ENCODE peak calls at places on chromosomes 12 and 14, in ten cellular contexts. One of them, this sample, is unnamed.

GRCh38 chr12:131816495-131816894 is 11.7 kb upstream of the MMP17 start:
- DNase-seq in HepG2: no peak
- DNase-seq in B cell: no peak
- DNase-seq in astrocyte of the spinal cord: no peak
- DNase-seq in cardiac fibroblast: no peak
- DNase-seq in K562: no peak
- DNase-seq in GM12865: no peak
- DNase-seq in heart left ventricle: no peak
- DNase-seq in CD8-positive, alpha-beta T cell: no peak
- DNase-seq in glutamatergic neuron: no peak
- DNase-seq in this sample: no peak

GRCh38 chr14:106820119-106820518 is 1293.7 kb downstream of the TMEM121 start:
- DNase-seq in K562: no peak
- DNase-seq in GM12865: no peak
- DNase-seq in B cell: no peak
- DNase-seq in astrocyte of the spinal cord: no peak
- DNase-seq in CD8-positive, alpha-beta T cell: no peak
- DNase-seq in heart left ventricle: no peak
- DNase-seq in glutamatergic neuron: no peak
- DNase-seq in cardiac fibroblast: no peak
- DNase-seq in HepG2: no peak
- DNase-seq in this sample: no peak

GRCh38 chr12:117792471-117792870 is 176.3 kb downstream of the KSR2 start:
- DNase-seq in heart left ventricle: peak
- DNase-seq in cardiac fibroblast: no peak
- DNase-seq in astrocyte of the spinal cord: no peak
- DNase-seq in B cell: no peak
- DNase-seq in glutamatergic neuron: no peak
- DNase-seq in GM12865: no peak
- DNase-seq in CD8-positive, alpha-beta T cell: no peak
- DNase-seq in HepG2: no peak
- DNase-seq in K562: no peak
- DNase-seq in this sample: no peak

GRCh38 chr12:46657416-46658411 is 168.1 kb downstream of the SLC38A4 start:
- DNase-seq in GM12865: no peak
- DNase-seq in K562: no peak
- DNase-seq in HepG2: no peak
- DNase-seq in heart left ventricle: no peak
- DNase-seq in glutamatergic neuron: no peak
- DNase-seq in B cell: no peak
- DNase-seq in cardiac fibroblast: peak
- DNase-seq in astrocyte of the spinal cord: no peak
- DNase-seq in CD8-positive, alpha-beta T cell: no peak
- DNase-seq in this sample: no peak

GRCh38 chr14:88551094-88551870 is 3.5 kb downstream of the PTPN21 start:
- DNase-seq in CD8-positive, alpha-beta T cell: no peak
- DNase-seq in glutamatergic neuron: peak
- DNase-seq in heart left ventricle: peak
- DNase-seq in K562: peak
- DNase-seq in HepG2: no peak
- DNase-seq in cardiac fibroblast: peak
- DNase-seq in GM12865: no peak
- DNase-seq in astrocyte of the spinal cord: peak
- DNase-seq in B cell: peak
- DNase-seq in this sample: peak

GRCh38 chr12:119448737-119449136 is 114.2 kb downstream of the CCDC60 start:
- DNase-seq in cardiac fibroblast: no peak
- DNase-seq in CD8-positive, alpha-beta T cell: no peak
- DNase-seq in glutamatergic neuron: no peak
- DNase-seq in B cell: no peak
- DNase-seq in HepG2: no peak
- DNase-seq in K562: no peak
- DNase-seq in GM12865: no peak
- DNase-seq in astrocyte of the spinal cord: no peak
- DNase-seq in heart left ventricle: no peak
- DNase-seq in this sample: no peak

GRCh38 chr12:12511895-12512674 is 50.6 kb downstream of the DUSP16 start:
- DNase-seq in CD8-positive, alpha-beta T cell: no peak
- DNase-seq in HepG2: no peak
- DNase-seq in K562: no peak
- DNase-seq in GM12865: peak
- DNase-seq in heart left ventricle: no peak
- DNase-seq in glutamatergic neuron: no peak
- DNase-seq in cardiac fibroblast: no peak
- DNase-seq in B cell: no peak
- DNase-seq in astrocyte of the spinal cord: no peak
- DNase-seq in this sample: no peak

GRCh38 chr12:6207254-6207942 is 7.2 kb downstream of the CD9 start:
- DNase-seq in cardiac fibroblast: no peak
- DNase-seq in astrocyte of the spinal cord: no peak
- DNase-seq in GM12865: no peak
- DNase-seq in glutamatergic neuron: no peak
- DNase-seq in B cell: no peak
- DNase-seq in CD8-positive, alpha-beta T cell: no peak
- DNase-seq in heart left ventricle: no peak
- DNase-seq in K562: no peak
- DNase-seq in HepG2: no peak
- DNase-seq in this sample: no peak

GRCh38 chr12:55824726-55825125 is 4.7 kb downstream of the DNAJC14 start:
- DNase-seq in HepG2: no peak
- DNase-seq in astrocyte of the spinal cord: no peak
- DNase-seq in K562: no peak
- DNase-seq in cardiac fibroblast: no peak
- DNase-seq in glutamatergic neuron: no peak
- DNase-seq in heart left ventricle: no peak
- DNase-seq in B cell: no peak
- DNase-seq in GM12865: no peak
- DNase-seq in CD8-positive, alpha-beta T cell: no peak
- DNase-seq in this sample: no peak

GRCh38 chr12:55820679-55821078 is 2.8 kb downstream of the ORMDL2 start:
- DNase-seq in HepG2: peak
- DNase-seq in GM12865: no peak
- DNase-seq in heart left ventricle: no peak
- DNase-seq in CD8-positive, alpha-beta T cell: no peak
- DNase-seq in astrocyte of the spinal cord: peak
- DNase-seq in B cell: no peak
- DNase-seq in cardiac fibroblast: peak
- DNase-seq in glutamatergic neuron: no peak
- DNase-seq in K562: peak
- DNase-seq in this sample: no peak

GRCh38 chr12:55818886-55819285 is 1.0 kb downstream of the ORMDL2 start:
- DNase-seq in astrocyte of the spinal cord: no peak
- DNase-seq in heart left ventricle: no peak
- DNase-seq in GM12865: no peak
- DNase-seq in HepG2: no peak
- DNase-seq in CD8-positive, alpha-beta T cell: no peak
- DNase-seq in glutamatergic neuron: no peak
- DNase-seq in cardiac fibroblast: no peak
- DNase-seq in B cell: no peak
- DNase-seq in K562: no peak
- DNase-seq in this sample: no peak

GRCh38 chr12:55823419-55823818 is 5.6 kb downstream of the ORMDL2 start:
- DNase-seq in GM12865: no peak
- DNase-seq in cardiac fibroblast: no peak
- DNase-seq in glutamatergic neuron: no peak
- DNase-seq in HepG2: peak
- DNase-seq in astrocyte of the spinal cord: no peak
- DNase-seq in K562: no peak
- DNase-seq in heart left ventricle: no peak
- DNase-seq in CD8-positive, alpha-beta T cell: no peak
- DNase-seq in B cell: no peak
- DNase-seq in this sample: no peak

DNA sequence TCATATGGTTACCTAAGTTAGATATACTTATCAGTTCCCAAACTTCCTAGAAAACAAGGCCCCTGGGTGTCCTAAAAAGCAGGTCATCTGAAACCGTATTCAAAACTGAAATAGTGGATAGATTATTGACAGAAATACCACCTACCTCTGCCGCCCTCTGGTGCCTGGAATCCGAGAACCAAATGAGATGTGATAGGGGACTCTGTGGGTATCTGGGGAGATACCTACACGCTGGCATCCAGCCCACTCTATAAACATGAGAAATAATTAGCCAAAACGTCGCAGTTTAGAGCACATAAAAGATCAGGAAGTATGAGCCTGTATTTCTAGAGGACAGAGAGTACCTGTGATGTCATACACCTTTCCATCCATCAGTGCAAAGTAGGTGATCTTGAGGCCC is 4.4 kb downstream of the ORMDL2 start:
- DNase-seq in glutamatergic neuron: no peak
- DNase-seq in cardiac fibroblast: no peak
- DNase-seq in HepG2: peak
- DNase-seq in B cell: no peak
- DNase-seq in K562: no peak
- DNase-seq in astrocyte of the spinal cord: no peak
- DNase-seq in GM12865: no peak
- DNase-seq in CD8-positive, alpha-beta T cell: no peak
- DNase-seq in heart left ventricle: no peak
- DNase-seq in this sample: no peak
- TF ChIP-seq CTCF in glutamatergic neuron: no peak
- TF ChIP-seq CTCF in cardiac fibroblast: peak
- TF ChIP-seq CTCF in HepG2: peak
- TF ChIP-seq CTCF in B cell: no peak
- TF ChIP-seq CTCF in K562: peak
- TF ChIP-seq CTCF in astrocyte of the spinal cord: peak
- TF ChIP-seq CTCF in GM12865: peak
- TF ChIP-seq CTCF in CD8-positive, alpha-beta T cell: no peak
- TF ChIP-seq CTCF in heart left ventricle: peak
- TF ChIP-seq CTCF in this sample: no peak

GRCh38 chr14:73746540-73747385 is 32.6 kb upstream of the PNMA1 start:
- DNase-seq in heart left ventricle: peak
- DNase-seq in CD8-positive, alpha-beta T cell: no peak
- DNase-seq in astrocyte of the spinal cord: no peak
- DNase-seq in K562: no peak
- DNase-seq in glutamatergic neuron: no peak
- DNase-seq in B cell: no peak
- DNase-seq in cardiac fibroblast: no peak
- DNase-seq in GM12865: no peak
- DNase-seq in HepG2: no peak
- DNase-seq in this sample: no peak
- TF ChIP-seq CTCF in heart left ventricle: no peak
- TF ChIP-seq CTCF in CD8-positive, alpha-beta T cell: no peak
- TF ChIP-seq CTCF in astrocyte of the spinal cord: peak
- TF ChIP-seq CTCF in K562: peak
- TF ChIP-seq CTCF in glutamatergic neuron: peak
- TF ChIP-seq CTCF in B cell: no peak
- TF ChIP-seq CTCF in cardiac fibroblast: peak
- TF ChIP-seq CTCF in GM12865: peak
- TF ChIP-seq CTCF in HepG2: no peak
- TF ChIP-seq CTCF in this sample: no peak

GRCh38 chr12:124770725-124771124 is 92.9 kb downstream of the SCARB1 start:
- DNase-seq in glutamatergic neuron: no peak
- DNase-seq in HepG2: no peak
- DNase-seq in heart left ventricle: no peak
- DNase-seq in GM12865: no peak
- DNase-seq in astrocyte of the spinal cord: no peak
- DNase-seq in B cell: no peak
- DNase-seq in CD8-positive, alpha-beta T cell: no peak
- DNase-seq in K562: no peak
- DNase-seq in cardiac fibroblast: no peak
- DNase-seq in this sample: no peak

GRCh38 chr12:124774054-124774461 is 89.6 kb downstream of the SCARB1 start:
- DNase-seq in HepG2: no peak
- DNase-seq in astrocyte of the spinal cord: no peak
- DNase-seq in B cell: peak
- DNase-seq in cardiac fibroblast: no peak
- DNase-seq in GM12865: peak
- DNase-seq in CD8-positive, alpha-beta T cell: no peak
- DNase-seq in glutamatergic neuron: no peak
- DNase-seq in K562: no peak
- DNase-seq in heart left ventricle: no peak
- DNase-seq in this sample: no peak

GRCh38 chr12:124769881-124770512 is 93.7 kb downstream of the SCARB1 start:
- DNase-seq in cardiac fibroblast: no peak
- DNase-seq in astrocyte of the spinal cord: no peak
- DNase-seq in HepG2: no peak
- DNase-seq in glutamatergic neuron: no peak
- DNase-seq in heart left ventricle: no peak
- DNase-seq in K562: no peak
- DNase-seq in B cell: no peak
- DNase-seq in CD8-positive, alpha-beta T cell: no peak
- DNase-seq in GM12865: peak
- DNase-seq in this sample: no peak

GRCh38 chr12:124772467-124773170 is 91.0 kb downstream of the SCARB1 start:
- DNase-seq in glutamatergic neuron: no peak
- DNase-seq in cardiac fibroblast: no peak
- DNase-seq in GM12865: no peak
- DNase-seq in B cell: no peak
- DNase-seq in astrocyte of the spinal cord: no peak
- DNase-seq in CD8-positive, alpha-beta T cell: no peak
- DNase-seq in heart left ventricle: no peak
- DNase-seq in K562: no peak
- DNase-seq in HepG2: no peak
- DNase-seq in this sample: no peak

DNA sequence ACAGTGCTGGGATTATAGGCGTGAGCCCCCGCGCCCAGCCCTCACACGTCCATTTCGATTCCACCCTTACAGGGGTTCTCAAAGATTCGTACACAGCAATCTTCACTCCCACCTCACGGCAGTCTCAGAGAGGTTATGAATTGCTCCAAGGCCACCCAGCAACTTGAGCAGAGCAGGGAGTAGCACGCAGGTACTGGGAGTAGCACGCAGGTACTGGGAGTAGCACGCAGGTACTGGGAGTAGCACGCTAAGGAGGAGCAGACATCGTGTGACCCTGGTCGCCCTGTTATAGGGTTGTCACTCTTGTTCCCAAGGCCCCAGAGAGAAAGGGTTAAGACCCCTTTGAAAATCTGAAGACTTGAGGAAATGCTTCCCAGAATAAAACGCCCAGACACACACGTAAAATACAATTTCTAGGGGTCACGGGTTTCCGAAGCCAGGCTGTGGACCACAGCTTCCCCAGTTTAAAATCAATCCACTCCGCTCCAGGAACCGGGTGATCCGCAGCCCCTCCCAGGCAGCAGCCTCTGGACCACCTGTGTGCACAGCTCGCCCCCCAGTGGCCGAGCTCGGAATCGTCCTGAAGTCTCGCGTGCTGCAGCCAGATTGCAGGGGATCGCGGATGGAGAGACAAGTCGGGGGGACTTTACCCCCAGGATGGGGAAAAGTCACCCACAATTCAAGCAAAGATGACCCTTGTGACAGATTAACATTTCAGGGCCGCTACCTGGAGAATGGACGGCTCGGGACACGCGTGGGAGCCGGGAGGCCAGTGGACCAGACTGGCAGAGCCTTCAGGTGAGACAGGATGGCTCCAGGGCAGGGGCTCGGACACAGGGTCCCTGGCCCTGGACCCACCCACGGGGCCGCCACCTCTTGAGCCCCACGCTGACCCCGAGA is 92.0 kb downstream of the SCARB1 start:
- DNase-seq in B cell: peak
- DNase-seq in astrocyte of the spinal cord: peak
- DNase-seq in glutamatergic neuron: peak
- DNase-seq in K562: peak
- DNase-seq in CD8-positive, alpha-beta T cell: peak
- DNase-seq in GM12865: peak
- DNase-seq in cardiac fibroblast: peak
- DNase-seq in HepG2: peak
- DNase-seq in heart left ventricle: peak
- DNase-seq in this sample: peak
- TF ChIP-seq CTCF in B cell: peak
- TF ChIP-seq CTCF in astrocyte of the spinal cord: peak
- TF ChIP-seq CTCF in glutamatergic neuron: peak
- TF ChIP-seq CTCF in K562: peak
- TF ChIP-seq CTCF in CD8-positive, alpha-beta T cell: peak
- TF ChIP-seq CTCF in GM12865: peak
- TF ChIP-seq CTCF in cardiac fibroblast: peak
- TF ChIP-seq CTCF in HepG2: peak
- TF ChIP-seq CTCF in heart left ventricle: peak
- TF ChIP-seq CTCF in this sample: peak

DNA sequence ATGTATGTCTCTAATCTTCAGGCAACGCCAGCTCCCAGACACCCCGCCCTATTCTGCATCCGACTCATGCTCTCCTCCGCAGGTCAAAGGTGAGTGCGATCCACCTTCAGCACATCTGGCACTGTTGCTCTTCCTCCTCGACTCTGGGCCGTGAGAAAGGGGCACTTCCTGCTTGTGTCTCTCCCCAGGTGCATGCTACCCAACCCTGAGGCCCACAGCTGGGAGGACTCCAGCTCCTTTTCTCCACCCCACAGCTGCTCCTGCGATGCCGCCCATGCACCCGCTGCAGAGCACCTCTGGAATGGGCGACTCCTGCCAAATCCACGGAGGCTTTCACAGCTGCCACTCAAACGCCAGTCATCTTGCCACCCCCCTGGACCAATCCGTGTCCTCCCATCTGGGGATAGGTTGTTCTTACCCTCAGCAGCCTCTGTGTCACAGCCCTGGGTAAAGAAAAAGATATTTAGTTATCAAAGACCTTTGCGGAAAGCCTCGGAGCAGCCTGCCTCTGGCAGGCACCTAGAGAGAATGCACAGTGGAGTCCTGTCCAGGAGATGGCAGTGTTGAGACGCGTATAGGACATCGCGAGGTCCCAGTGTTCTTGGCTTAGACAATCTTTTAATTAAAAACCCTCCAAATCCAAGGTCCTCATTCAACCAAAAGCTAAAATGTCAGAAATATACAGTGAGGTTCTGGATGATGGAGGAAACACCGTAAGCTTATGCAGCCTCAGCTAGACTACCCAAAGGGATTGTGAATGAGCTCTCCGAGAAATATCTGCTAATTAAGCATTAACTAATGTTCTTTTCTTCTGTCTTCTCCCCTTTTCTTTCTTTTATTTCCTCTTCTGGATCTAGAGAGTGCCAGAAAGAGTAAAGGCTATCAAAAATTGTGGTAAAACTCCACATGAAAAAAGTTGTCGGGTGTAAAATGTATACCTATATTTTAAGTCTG is 54.3 kb downstream of the MYRFL start:
- DNase-seq in HepG2: peak
- DNase-seq in B cell: peak
- DNase-seq in astrocyte of the spinal cord: peak
- DNase-seq in cardiac fibroblast: peak
- DNase-seq in K562: peak
- DNase-seq in glutamatergic neuron: peak
- DNase-seq in heart left ventricle: peak
- DNase-seq in CD8-positive, alpha-beta T cell: peak
- DNase-seq in GM12865: peak
- DNase-seq in this sample: peak
- TF ChIP-seq CTCF in HepG2: peak
- TF ChIP-seq CTCF in B cell: peak
- TF ChIP-seq CTCF in astrocyte of the spinal cord: peak
- TF ChIP-seq CTCF in cardiac fibroblast: peak
- TF ChIP-seq CTCF in K562: peak
- TF ChIP-seq CTCF in glutamatergic neuron: peak
- TF ChIP-seq CTCF in heart left ventricle: peak
- TF ChIP-seq CTCF in CD8-positive, alpha-beta T cell: peak
- TF ChIP-seq CTCF in GM12865: peak
- TF ChIP-seq CTCF in this sample: peak

This sample was measured in natural killer cell.